ENCODE peak calls at places on chromosomes 7 and 10, in five cellular contexts. One of them, this sample, is unnamed.

GRCh38 chr10:63344269-63344668 is 121.5 kb downstream of the JMJD1C start:
- DNase-seq in LoVo: no peak
- DNase-seq in neural crest cell: no peak
- DNase-seq in fibroblast of pulmonary artery: no peak
- DNase-seq in MCF 10A: no peak
- DNase-seq in this sample: no peak

GRCh38 chr10:130857631-130858295 is 453.8 kb downstream of the TCERG1L start:
- DNase-seq in fibroblast of pulmonary artery: no peak
- DNase-seq in neural crest cell: no peak
- DNase-seq in MCF 10A: no peak
- DNase-seq in LoVo: no peak
- DNase-seq in this sample: no peak

GRCh38 chr10:119509909-119510451 is 32.5 kb downstream of the RGS10 start:
- DNase-seq in neural crest cell: no peak
- DNase-seq in LoVo: no peak
- DNase-seq in fibroblast of pulmonary artery: peak
- DNase-seq in MCF 10A: peak
- DNase-seq in this sample: no peak

GRCh38 chr7:130719550-130719949 is 14.5 kb downstream of the KLF14 start:
- DNase-seq in MCF 10A: no peak
- DNase-seq in neural crest cell: no peak
- DNase-seq in LoVo: no peak
- DNase-seq in fibroblast of pulmonary artery: no peak
- DNase-seq in this sample: no peak

GRCh38 chr10:71042699-71043098 is 154.3 kb upstream of the PCBD1 start:
- DNase-seq in LoVo: no peak
- DNase-seq in MCF 10A: no peak
- DNase-seq in neural crest cell: no peak
- DNase-seq in fibroblast of pulmonary artery: no peak
- DNase-seq in this sample: no peak

GRCh38 chr7:4948402-4948801 is 10.6 kb downstream of the MMD2 start:
- DNase-seq in LoVo: no peak
- DNase-seq in MCF 10A: no peak
- DNase-seq in neural crest cell: no peak
- DNase-seq in fibroblast of pulmonary artery: no peak
- DNase-seq in this sample: no peak

GRCh38 chr7:143296686-143297085 is 8.5 kb downstream of the CASP2 start:
- DNase-seq in LoVo: no peak
- DNase-seq in fibroblast of pulmonary artery: no peak
- DNase-seq in MCF 10A: no peak
- DNase-seq in neural crest cell: no peak
- DNase-seq in this sample: no peak

GRCh38 chr7:131225619-131226101 is 102.0 kb upstream of the MKLN1 start:
- DNase-seq in neural crest cell: no peak
- DNase-seq in fibroblast of pulmonary artery: peak
- DNase-seq in MCF 10A: peak
- DNase-seq in LoVo: peak
- DNase-seq in this sample: peak

This sample was measured in hepatocyte.